ENCODE peak calls at places on chromosome 10, in ten cellular contexts. B is heart right ventricle, U is tibial artery, Q is psoas muscle, E is NT2/D1, F is ovary, X is Peyer's patch, Y is endothelial cell of umbilical vein, S is neuronal stem cell, M is Caco-2. A is an unnamed sample.

GRCh38 chr10:125016611-125017202 is 74.8 kb downstream of the ZRANB1 start:
- DNase-seq in B (peak; percentile 68), U (peak; percentile 92), Q (peak; percentile 89), E (no peak), F (peak; percentile 74), X (no peak), Y (no peak), S (no peak), M (no peak), A (no peak)

GRCh38 chr10:12708921-12709320 is 292.6 kb downstream of the CCDC3 start:
- DNase-seq in B (no peak), U (no peak), Q (no peak), E (no peak), F (no peak), X (no peak), Y (no peak), S (no peak), M (no peak), A (no peak)

GRCh38 chr10:128005858-128006257 is 99.0 kb downstream of the PTPRE start:
- DNase-seq in B (no peak), U (no peak), Q (no peak), E (no peak), F (no peak), X (no peak), Y (no peak), S (no peak), M (no peak), A (no peak)

GRCh38 chr10:47418966-47419365 is 34.9 kb upstream of the ZNF488 start:
- DNase-seq in B (no peak), U (peak; percentile 28), Q (no peak), E (no peak), F (no peak), X (peak; percentile 29), Y (no peak), S (no peak), M (no peak), A (no peak)

GRCh38 chr10:62083868-62084267 is 182.4 kb downstream of the ARID5B start:
- DNase-seq in B (peak; percentile 42), U (no peak), Q (no peak), E (no peak), F (peak; percentile 56), X (no peak), Y (peak; percentile 77), S (no peak), M (no peak), A (no peak)

GRCh38 chr10:58322072-58322834 is 12.6 kb upstream of the UBE2D1 start:
- DNase-seq in B (no peak), U (no peak), Q (no peak), E (no peak), F (no peak), X (no peak), Y (no peak), S (no peak), M (no peak), A (no peak)

GRCh38 chr10:68330852-68331454 is 911 bp upstream of the HNRNPH3 start:
- DNase-seq in B (peak; percentile 21), U (peak; percentile 73), Q (peak; percentile 60), E (no peak), F (peak; percentile 63), X (no peak), Y (no peak), S (no peak), M (peak; percentile 51), A (no peak)

GRCh38 chr10:62726142-62726541 is 78.4 kb upstream of the ADO start:
- DNase-seq in B (no peak), U (no peak), Q (no peak), E (no peak), F (no peak), X (no peak), Y (no peak), S (no peak), M (no peak), A (no peak)

DNA sequence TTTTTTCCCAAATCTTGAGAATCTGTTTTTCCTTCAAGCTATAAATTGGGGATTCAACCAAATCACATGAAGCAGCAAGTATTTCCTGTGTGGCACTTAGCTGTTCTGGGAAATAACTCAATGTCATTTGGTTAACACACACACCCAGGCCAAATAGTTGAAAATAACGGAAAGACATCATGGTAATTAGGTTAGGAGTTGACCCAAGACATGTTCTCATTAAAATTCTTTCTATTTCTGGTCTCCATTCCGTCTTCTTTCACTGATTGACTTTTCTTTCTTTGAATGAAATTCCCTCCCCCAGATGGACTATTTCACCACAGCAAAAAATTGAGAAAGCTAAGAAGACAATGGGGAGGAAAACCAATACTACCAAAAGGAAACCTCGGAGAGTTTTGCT is 30.5 kb downstream of the NRP1 start:
- DNase-seq in B (no peak), U (no peak), Q (no peak), E (no peak), F (no peak), X (no peak), Y (no peak), S (no peak), M (no peak), A (no peak)
- H3K4me1 ChIP-seq in B (peaks cover 91% of the 10 kb centered on the region), U (peaks cover 7% of the 10 kb centered on the region), Q (peaks cover 49% of the 10 kb centered on the region), E (no peaks in the 10 kb centered on the region), F (peaks cover 11% of the 10 kb centered on the region), X (no peaks in the 10 kb centered on the region), Y (peaks cover 33% of the 10 kb centered on the region), S (peaks cover 6% of the 10 kb centered on the region), M (peaks cover 40% of the 10 kb centered on the region), A (peaks cover 5% of the 10 kb centered on the region)

GRCh38 chr10:33329178-33329577 is 5.3 kb downstream of the NRP1 start:
- DNase-seq in B (no peak), U (no peak), Q (no peak), E (no peak), F (no peak), X (no peak), Y (no peak), S (no peak), M (no peak), A (no peak)

GRCh38 chr10:33327750-33328149 is 6.7 kb downstream of the NRP1 start:
- DNase-seq in B (no peak), U (no peak), Q (no peak), E (no peak), F (no peak), X (no peak), Y (peak; percentile 55), S (no peak), M (peak; percentile 28), A (no peak)

GRCh38 chr10:33328253-33328652 is 6.2 kb downstream of the NRP1 start:
- DNase-seq in B (no peak), U (no peak), Q (no peak), E (no peak), F (no peak), X (no peak), Y (no peak), S (no peak), M (no peak), A (no peak)

GRCh38 chr10:33326897-33327296 is 7.6 kb downstream of the NRP1 start:
- DNase-seq in B (no peak), U (no peak), Q (no peak), E (no peak), F (no peak), X (no peak), Y (no peak), S (no peak), M (no peak), A (no peak)

GRCh38 chr10:33325929-33326328 is 8.5 kb downstream of the NRP1 start:
- DNase-seq in B (no peak), U (no peak), Q (no peak), E (no peak), F (no peak), X (no peak), Y (no peak), S (no peak), M (no peak), A (no peak)
- H3K4me1 ChIP-seq in B (peaks cover 95% of the 10 kb centered on the region), U (peaks cover 1% of the 10 kb centered on the region), Q (peaks cover 80% of the 10 kb centered on the region), E (no peaks in the 10 kb centered on the region), F (peaks cover 3% of the 10 kb centered on the region), X (no peaks in the 10 kb centered on the region), Y (peaks cover 38% of the 10 kb centered on the region), S (peaks cover 4% of the 10 kb centered on the region), M (peaks cover 12% of the 10 kb centered on the region), A (peaks cover 5% of the 10 kb centered on the region)

GRCh38 chr10:88236121-88236743 is 346.9 kb downstream of the RNLS start:
- DNase-seq in B (no peak), U (no peak), Q (no peak), E (no peak), F (no peak), X (no peak), Y (peak; percentile 23), S (no peak), M (no peak), A (no peak)

GRCh38 chr10:88241501-88241900 is 341.6 kb downstream of the RNLS start:
- DNase-seq in B (no peak), U (no peak), Q (no peak), E (no peak), F (no peak), X (no peak), Y (no peak), S (no peak), M (no peak), A (no peak)

GRCh38 chr10:88243202-88243744 is 339.8 kb downstream of the RNLS start:
- DNase-seq in B (no peak), U (no peak), Q (no peak), E (no peak), F (no peak), X (no peak), Y (no peak), S (no peak), M (no peak), A (no peak)

GRCh38 chr10:88238515-88238914 is 344.6 kb downstream of the RNLS start:
- DNase-seq in B (no peak), U (no peak), Q (no peak), E (no peak), F (no peak), X (no peak), Y (no peak), S (no peak), M (no peak), A (no peak)

GRCh38 chr10:88239212-88239611 is 343.9 kb downstream of the RNLS start:
- DNase-seq in B (no peak), U (no peak), Q (no peak), E (no peak), F (no peak), X (no peak), Y (no peak), S (no peak), M (no peak), A (no peak)
- H3K4me1 ChIP-seq in B (peaks cover 69% of the 10 kb centered on the region), U (peaks cover 22% of the 10 kb centered on the region), Q (peaks cover 36% of the 10 kb centered on the region), E (no peaks in the 10 kb centered on the region), F (peaks cover 9% of the 10 kb centered on the region), X (no peaks in the 10 kb centered on the region), Y (peaks cover 15% of the 10 kb centered on the region), S (peaks cover 10% of the 10 kb centered on the region), M (no peaks in the 10 kb centered on the region), A (no peaks in the 10 kb centered on the region)

GRCh38 chr10:96670786-96671185 is 49.5 kb downstream of the PIK3AP1 start:
- DNase-seq in B (no peak), U (no peak), Q (no peak), E (no peak), F (no peak), X (no peak), Y (no peak), S (no peak), M (no peak), A (peak; percentile 31)

GRCh38 chr10:96672491-96673175 is 47.7 kb downstream of the PIK3AP1 start:
- DNase-seq in B (no peak), U (no peak), Q (no peak), E (no peak), F (no peak), X (no peak), Y (no peak), S (no peak), M (no peak), A (no peak)

GRCh38 chr10:96675846-96676245 is 44.5 kb downstream of the PIK3AP1 start:
- DNase-seq in B (no peak), U (no peak), Q (no peak), E (no peak), F (no peak), X (no peak), Y (no peak), S (no peak), M (no peak), A (no peak)

GRCh38 chr10:96671207-96671890 is 49.0 kb downstream of the PIK3AP1 start:
- DNase-seq in B (no peak), U (no peak), Q (no peak), E (no peak), F (no peak), X (no peak), Y (no peak), S (no peak), M (no peak), A (no peak)

GRCh38 chr10:96673318-96674099 is 46.8 kb downstream of the PIK3AP1 start:
- DNase-seq in B (no peak), U (no peak), Q (no peak), E (no peak), F (peak; percentile 73), X (no peak), Y (peak; percentile 2), S (no peak), M (peak; percentile 84), A (peak; percentile 15)
- H3K4me1 ChIP-seq in B (peaks cover 10% of the 10 kb centered on the region), U (no peaks in the 10 kb centered on the region), Q (no peaks in the 10 kb centered on the region), E (no peaks in the 10 kb centered on the region), F (peaks cover 34% of the 10 kb centered on the region), X (no peaks in the 10 kb centered on the region), Y (no peaks in the 10 kb centered on the region), S (peaks cover 1% of the 10 kb centered on the region), M (peaks cover 67% of the 10 kb centered on the region), A (peaks cover 36% of the 10 kb centered on the region)